ENCODE peak calls at places on chromosomes 7 and 10, in six cellular contexts. One of them, this sample, is unnamed.

GRCh38 chr10:33600381-33600780 is 265.9 kb upstream of the NRP1 start:
- DNase-seq in RCC 7860: no peak
- DNase-seq in astrocyte of the spinal cord: peak; percentile 48
- DNase-seq in stimulated activated CD8-positive, alpha-beta memory T cell treated with anti-CD3 and anti-CD28 coated beads, Interleukin-15, amount 100 ng/mL, for 24 hours: no peak
- DNase-seq in islet precursor cell: no peak
- DNase-seq in T47D: no peak
- DNase-seq in this sample: no peak

GRCh38 chr10:49081532-49082275 is 33.6 kb downstream of the VSTM4 start:
- DNase-seq in RCC 7860: no peak
- DNase-seq in stimulated activated CD8-positive, alpha-beta memory T cell treated with anti-CD3 and anti-CD28 coated beads, Interleukin-15, amount 100 ng/mL, for 24 hours: no peak
- DNase-seq in islet precursor cell: peak; percentile 49
- DNase-seq in astrocyte of the spinal cord: peak; percentile 51
- DNase-seq in T47D: no peak
- DNase-seq in this sample: peak; percentile 22

GRCh38 chr10:132470306-132471124 is 67.1 kb upstream of the INPP5A start:
- DNase-seq in stimulated activated CD8-positive, alpha-beta memory T cell treated with anti-CD3 and anti-CD28 coated beads, Interleukin-15, amount 100 ng/mL, for 24 hours: no peak
- DNase-seq in RCC 7860: no peak
- DNase-seq in astrocyte of the spinal cord: peak; percentile 41
- DNase-seq in islet precursor cell: no peak
- DNase-seq in T47D: no peak
- DNase-seq in this sample: no peak

GRCh38 chr7:116315293-116315692 is 105.0 kb downstream of the TES start:
- DNase-seq in islet precursor cell: peak; percentile 67
- DNase-seq in RCC 7860: peak; percentile 93
- DNase-seq in astrocyte of the spinal cord: peak; percentile 67
- DNase-seq in stimulated activated CD8-positive, alpha-beta memory T cell treated with anti-CD3 and anti-CD28 coated beads, Interleukin-15, amount 100 ng/mL, for 24 hours: no peak
- DNase-seq in T47D: no peak
- DNase-seq in this sample: no peak

GRCh38 chr7:1533569-1534329 is 3.2 kb downstream of the MAFK start:
- DNase-seq in islet precursor cell: peak; percentile 96
- DNase-seq in T47D: no peak
- DNase-seq in astrocyte of the spinal cord: peak; percentile 84
- DNase-seq in stimulated activated CD8-positive, alpha-beta memory T cell treated with anti-CD3 and anti-CD28 coated beads, Interleukin-15, amount 100 ng/mL, for 24 hours: no peak
- DNase-seq in RCC 7860: peak; percentile 93
- DNase-seq in this sample: no peak

GRCh38 chr10:59907918-59908807 is 1.8 kb upstream of the CCDC6 start:
- DNase-seq in astrocyte of the spinal cord: peak; percentile 96
- DNase-seq in stimulated activated CD8-positive, alpha-beta memory T cell treated with anti-CD3 and anti-CD28 coated beads, Interleukin-15, amount 100 ng/mL, for 24 hours: no peak
- DNase-seq in RCC 7860: peak; percentile 55
- DNase-seq in T47D: peak; percentile 60
- DNase-seq in islet precursor cell: peak; percentile 94
- DNase-seq in this sample: peak; percentile 82

GRCh38 chr7:31935671-31936070 is 134.5 kb downstream of the PDE1C start:
- DNase-seq in islet precursor cell: no peak
- DNase-seq in RCC 7860: no peak
- DNase-seq in stimulated activated CD8-positive, alpha-beta memory T cell treated with anti-CD3 and anti-CD28 coated beads, Interleukin-15, amount 100 ng/mL, for 24 hours: no peak
- DNase-seq in T47D: no peak
- DNase-seq in astrocyte of the spinal cord: no peak
- DNase-seq in this sample: no peak

GRCh38 chr7:80967536-80968297 is 48.9 kb upstream of the SEMA3C start:
- DNase-seq in astrocyte of the spinal cord: peak; percentile 24
- DNase-seq in RCC 7860: no peak
- DNase-seq in stimulated activated CD8-positive, alpha-beta memory T cell treated with anti-CD3 and anti-CD28 coated beads, Interleukin-15, amount 100 ng/mL, for 24 hours: no peak
- DNase-seq in islet precursor cell: no peak
- DNase-seq in T47D: no peak
- DNase-seq in this sample: no peak

GRCh38 chr7:147279951-147280350 is 1163.3 kb downstream of the CNTNAP2 start:
- DNase-seq in stimulated activated CD8-positive, alpha-beta memory T cell treated with anti-CD3 and anti-CD28 coated beads, Interleukin-15, amount 100 ng/mL, for 24 hours: no peak
- DNase-seq in astrocyte of the spinal cord: no peak
- DNase-seq in T47D: no peak
- DNase-seq in islet precursor cell: no peak
- DNase-seq in RCC 7860: no peak
- DNase-seq in this sample: no peak

GRCh38 chr7:94623820-94624219 is 32.1 kb downstream of the SGCE start:
- DNase-seq in astrocyte of the spinal cord: no peak
- DNase-seq in T47D: no peak
- DNase-seq in stimulated activated CD8-positive, alpha-beta memory T cell treated with anti-CD3 and anti-CD28 coated beads, Interleukin-15, amount 100 ng/mL, for 24 hours: no peak
- DNase-seq in RCC 7860: no peak
- DNase-seq in islet precursor cell: no peak
- DNase-seq in this sample: no peak

GRCh38 chr7:103988468-103989199 is 824 bp downstream of the RELN start:
- DNase-seq in T47D: no peak
- DNase-seq in astrocyte of the spinal cord: peak; percentile 19
- DNase-seq in islet precursor cell: no peak
- DNase-seq in RCC 7860: no peak
- DNase-seq in stimulated activated CD8-positive, alpha-beta memory T cell treated with anti-CD3 and anti-CD28 coated beads, Interleukin-15, amount 100 ng/mL, for 24 hours: no peak
- DNase-seq in this sample: no peak